ENCODE peak calls at places on chromosomes 16 and 17, in nine cellular contexts. E is brain microvascular endothelial cell; Y is adipocyte; F is AG04450; J is AG10803; U is SK-N-SH; O is CD8-positive, alpha-beta memory T cell; K is osteoblast; R is IMR-90. V is an unnamed sample.

GRCh38 chr16:1723450-1724147 is 17.6 kb downstream of the MAPK8IP3 start:
- DNase-seq in F (no peak), U (peak; percentile 78), R (peak; percentile 32), K (peak; percentile 95), O (peak; percentile 41), J (peak; percentile 22), Y (peak; percentile 81), E (peak; percentile 49), V (no peak)

GRCh38 chr16:87661561-87661960 is 59.3 kb downstream of the JPH3 start:
- DNase-seq in R (peak; percentile 43), J (peak; percentile 39), O (no peak), K (peak; percentile 97), Y (peak; percentile 63), F (no peak), U (no peak), E (peak; percentile 29), V (no peak)

GRCh38 chr17:39212841-39213480 is 12.8 kb downstream of the STAC2 start:
- DNase-seq in U (no peak), E (no peak), F (no peak), K (no peak), O (no peak), J (no peak), Y (no peak), R (no peak), V (peak; percentile 83)

GRCh38 chr16:55367796-55368195 is 43.8 kb downstream of the IRX6 start:
- DNase-seq in J (peak; percentile 91), O (no peak), K (no peak), R (peak; percentile 20), Y (peak; percentile 43), F (no peak), E (no peak), U (no peak), V (no peak)

GRCh38 chr16:2150418-2151187 is 2.2 kb downstream of the RAB26 start:
- DNase-seq in U (peak; percentile 64), R (peak; percentile 28), F (no peak), K (peak; percentile 93), O (no peak), Y (no peak), J (no peak), E (no peak), V (peak; percentile 73)

GRCh38 chr16:766820-767640 is 6.5 kb downstream of the MSLN start:
- DNase-seq in O (no peak), F (no peak), Y (no peak), R (no peak), E (no peak), K (no peak), J (no peak), U (no peak), V (peak; percentile 69)

GRCh38 chr17:21218101-21218500 is 4.1 kb upstream of the TMEM11 start:
- DNase-seq in U (peak; percentile 54), J (no peak), E (peak; percentile 15), O (no peak), K (peak; percentile 89), R (no peak), F (no peak), Y (peak; percentile 9), V (no peak)

GRCh38 chr16:61057635-61058034 is 978.6 kb downstream of the CDH8 start:
- DNase-seq in O (no peak), U (no peak), F (no peak), R (no peak), J (no peak), K (no peak), Y (no peak), E (no peak), V (no peak)

GRCh38 chr17:9928601-9929341 is 23.7 kb upstream of the RCVRN start:
- DNase-seq in F (peak; percentile 63), Y (peak; percentile 87), K (no peak), J (peak; percentile 76), U (peak; percentile 58), O (no peak), R (peak; percentile 96), E (peak; percentile 24), V (peak; percentile 49)

GRCh38 chr17:7538891-7539290 is 10.0 kb upstream of the TNFSF12 start:
- DNase-seq in K (no peak), F (no peak), O (no peak), J (no peak), R (peak; percentile 34), E (peak; percentile 28), Y (no peak), U (no peak), V (peak; percentile 32)

GRCh38 chr17:13601776-13602551 is at the start of gene HS3ST3A1:
- DNase-seq in R (peak; percentile 82), E (peak; percentile 66), K (peak; percentile 97), Y (peak; percentile 86), F (peak; percentile 65), J (peak; percentile 85), O (no peak), U (peak; percentile 73), V (peak; percentile 80)

GRCh38 chr16:65618335-65618734 is 496.5 kb upstream of the CDH11 start:
- DNase-seq in K (no peak), Y (no peak), O (no peak), U (peak; percentile 30), E (no peak), R (no peak), J (no peak), F (no peak), V (no peak)

GRCh38 chr17:2954898-2955445 is 108.4 kb downstream of the OR1D5 start:
- DNase-seq in J (peak; percentile 88), R (peak; percentile 97), K (peak; percentile 94), O (no peak), F (peak; percentile 89), U (no peak), E (peak; percentile 97), Y (peak; percentile 35), V (no peak)

GRCh38 chr17:83154311-83155127 is 75.1 kb downstream of the METRNL start:
- DNase-seq in Y (no peak), E (no peak), U (no peak), F (no peak), J (no peak), K (no peak), O (no peak), R (no peak), V (no peak)

GRCh38 chr17:83179378-83179777 is 100.0 kb downstream of the METRNL start:
- DNase-seq in U (no peak), F (no peak), J (no peak), K (peak; percentile 67), E (no peak), Y (no peak), O (no peak), R (no peak), V (no peak)

GRCh38 chr16:31181102-31181830 is 1.3 kb downstream of the FUS start:
- DNase-seq in U (no peak), O (peak; percentile 39), R (peak; percentile 44), J (no peak), K (peak; percentile 92), E (no peak), F (no peak), Y (peak; percentile 65), V (peak; percentile 77)

GRCh38 chr16:3012828-3013420 is at the start of gene CLDN9:
- DNase-seq in J (no peak), E (no peak), R (no peak), Y (no peak), O (no peak), U (no peak), F (no peak), K (peak; percentile 87), V (no peak)

GRCh38 chr17:32835291-32835761 is 41.6 kb downstream of the MYO1D start:
- DNase-seq in E (no peak), Y (no peak), R (no peak), J (no peak), F (no peak), O (no peak), U (no peak), K (no peak), V (no peak)
- H3K4me3 ChIP-seq in E (no peak overlapping the region), Y (no peak overlapping the region), R (no peak overlapping the region), J (no peak overlapping the region), F (no peak overlapping the region), O (no peak overlapping the region), U (no peak overlapping the region), K (no peak overlapping the region), V (no peak overlapping the region)

DNA sequence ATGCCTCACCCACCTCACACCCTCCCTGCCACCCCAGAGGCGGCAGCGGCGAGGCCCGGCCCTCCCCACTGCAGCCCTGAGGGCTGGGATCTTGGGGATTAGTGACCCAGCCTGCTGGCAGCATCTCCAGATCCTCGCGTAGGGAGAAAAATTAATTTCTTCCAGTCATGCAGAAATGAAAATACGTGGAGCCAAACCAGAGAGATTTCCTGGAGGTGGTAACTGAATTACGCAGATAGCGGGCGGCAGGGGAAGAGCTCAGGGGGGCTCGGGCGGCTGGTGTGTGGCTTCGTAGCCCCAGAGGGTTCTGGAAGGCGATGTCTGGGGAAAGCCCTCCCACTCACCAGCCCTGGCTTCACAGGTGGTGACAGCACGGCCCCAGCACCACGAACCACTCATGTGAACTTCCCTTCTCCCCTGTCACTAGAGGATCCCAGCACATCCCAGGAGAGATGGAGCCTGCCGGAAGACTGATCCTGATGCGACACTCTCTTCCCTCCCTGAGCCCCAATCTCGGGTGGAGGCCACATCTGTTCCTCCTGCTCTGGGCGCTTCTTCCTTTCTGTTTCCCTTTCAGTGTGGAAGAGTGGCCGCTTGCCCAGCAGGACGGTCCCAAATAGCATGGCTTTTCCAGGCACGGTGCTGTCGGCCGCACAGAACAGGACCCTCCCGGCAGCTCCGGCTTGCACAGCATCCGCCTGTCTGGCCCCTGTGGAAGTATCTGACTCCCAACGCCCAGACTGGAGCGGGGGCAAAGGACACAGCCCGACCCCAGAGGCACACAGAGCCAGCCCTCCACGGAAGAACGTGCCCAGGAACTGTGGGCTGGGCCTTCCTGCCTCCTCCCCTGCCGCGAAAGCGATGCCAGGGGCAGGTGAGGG is 37.8 kb downstream of the CBFA2T3 start:
- DNase-seq in J (no peak), F (no peak), E (no peak), R (no peak), U (peak; percentile 87), Y (peak; percentile 32), O (no peak), K (peak; percentile 96), V (no peak)
- H3K4me3 ChIP-seq in J (peak overlapping the region; percentile 7), F (no peak overlapping the region), E (no peak overlapping the region), R (no peak overlapping the region), U (no peak overlapping the region), Y (peak overlapping the region; percentile 54), O (no peak overlapping the region), K (no peak overlapping the region), V (no peak overlapping the region)

DNA sequence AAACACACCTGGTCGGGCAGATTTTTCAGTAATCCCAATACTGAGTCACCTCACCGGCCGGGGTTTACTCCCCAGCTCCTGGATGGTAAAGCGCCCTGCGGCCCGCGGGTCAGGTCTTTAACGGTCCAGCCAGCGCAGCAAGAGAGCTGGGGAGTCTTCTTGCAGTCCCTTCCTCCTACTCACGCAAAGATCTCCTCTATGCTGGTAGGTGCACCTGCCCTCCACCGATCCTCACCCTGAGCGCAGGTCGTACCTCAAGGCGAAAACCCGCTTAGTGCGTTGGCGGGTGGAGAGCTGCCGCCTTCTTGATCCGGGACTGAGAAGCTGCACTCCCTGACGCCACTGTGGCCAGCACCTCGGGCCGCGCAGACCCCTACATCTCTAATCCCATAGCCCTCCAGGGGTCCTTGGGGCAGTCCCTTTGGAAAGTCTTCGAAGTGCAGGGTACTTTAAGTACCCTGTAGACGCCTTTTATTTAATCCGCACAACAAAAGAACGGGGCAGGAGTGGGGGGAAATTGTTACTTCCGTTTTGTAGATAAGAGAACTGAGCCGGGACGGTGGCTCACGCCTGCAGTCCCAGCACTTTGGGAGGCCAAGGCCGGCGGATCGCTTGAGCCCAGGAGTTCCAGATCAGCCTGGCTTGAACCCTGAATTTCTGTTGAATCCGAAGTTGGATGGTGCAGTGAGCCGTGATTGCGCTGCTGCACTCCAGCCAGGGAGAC is 10.4 kb upstream of the HOXB13 start:
- DNase-seq in K (peak; percentile 39), E (no peak), F (no peak), J (no peak), U (no peak), O (no peak), R (no peak), Y (no peak), V (no peak)
- H3K4me3 ChIP-seq in K (no peak overlapping the region), E (no peak overlapping the region), F (no peak overlapping the region), J (no peak overlapping the region), U (no peak overlapping the region), O (no peak overlapping the region), R (no peak overlapping the region), Y (no peak overlapping the region), V (no peak overlapping the region)

GRCh38 chr17:44541884-44542581 is 15.3 kb upstream of the FZD2 start:
- DNase-seq in Y (no peak), J (no peak), O (no peak), U (no peak), E (no peak), K (no peak), R (no peak), F (no peak), V (no peak)
- H3K4me3 ChIP-seq in Y (no peak overlapping the region), J (no peak overlapping the region), O (no peak overlapping the region), U (no peak overlapping the region), E (no peak overlapping the region), K (no peak overlapping the region), R (no peak overlapping the region), F (no peak overlapping the region), V (no peak overlapping the region)